ENCODE peak calls at places on chromosomes 3 and 15, in seven cellular contexts. G is CD4-positive, alpha-beta T cell; C is OCI-LY7; K is NCI-H345; E is stimulated activated CD4-positive, alpha-beta T cell treated with anti-CD3 and anti-CD28 coated beads, TNF-alpha, amount 100 ng/mL, for 24 hours; Y is astrocyte of the cerebellum; J is AG10803. I is an unnamed sample.

GRCh38 chr3:71266875-71267274 is 316.7 kb downstream of the FOXP1 start:
- DNase-seq in K (no peak), E (no peak), C (no peak), J (no peak), Y (no peak), G (no peak), I (no peak)

GRCh38 chr3:73855792-73856191 is 231.1 kb upstream of the PDZRN3 start:
- DNase-seq in C (no peak), J (no peak), G (no peak), E (no peak), K (no peak), Y (no peak), I (no peak)

GRCh38 chr3:73080201-73080966 is 18.9 kb downstream of the EBLN2 start:
- DNase-seq in G (no peak), Y (no peak), J (no peak), K (no peak), C (no peak), E (no peak), I (no peak)

GRCh38 chr3:98713984-98714383 is 49.2 kb upstream of the ST3GAL6 start:
- DNase-seq in K (no peak), C (no peak), J (no peak), G (no peak), E (no peak), Y (no peak), I (no peak)

GRCh38 chr3:147582642-147583041 is 173.5 kb downstream of the ZIC1 start:
- DNase-seq in C (no peak), K (no peak), J (no peak), G (no peak), Y (no peak), E (no peak), I (no peak)

GRCh38 chr15:54619180-54619579 is 577.6 kb downstream of the RSL24D1 start:
- DNase-seq in K (no peak), J (no peak), Y (no peak), E (no peak), C (no peak), G (no peak), I (no peak)

GRCh38 chr15:50854594-50855490 is 53.6 kb upstream of the AP4E1 start:
- DNase-seq in C (peak; percentile 65), Y (no peak), J (peak; percentile 2), G (no peak), K (no peak), E (no peak), I (no peak)

GRCh38 chr3:144989756-144990155 is 1018.1 kb downstream of the DIPK2A start:
- DNase-seq in G (no peak), E (no peak), K (no peak), J (no peak), C (no peak), Y (no peak), I (no peak)

GRCh38 chr3:112647122-112647521 is 6.2 kb upstream of the CCDC80 start:
- DNase-seq in J (peak; percentile 98), C (no peak), G (no peak), E (no peak), K (no peak), Y (peak; percentile 81), I (peak; percentile 91)

GRCh38 chr3:5010706-5011554 is 31.7 kb downstream of the BHLHE40 start:
- DNase-seq in J (peak; percentile 78), Y (no peak), K (no peak), C (peak; percentile 14), E (no peak), G (no peak), I (no peak)

GRCh38 chr15:51672913-51673857 is 8.1 kb upstream of the SCG3 start:
- DNase-seq in E (no peak), C (no peak), J (no peak), Y (no peak), G (no peak), K (no peak), I (no peak)

GRCh38 chr3:125129512-125129962 is 73.7 kb upstream of the HEG1 start:
- DNase-seq in K (peak; percentile 34), E (no peak), G (no peak), Y (peak; percentile 98), C (no peak), J (peak; percentile 100), I (peak; percentile 98)

GRCh38 chr3:4568831-4569230 is 75.7 kb downstream of the ITPR1 start:
- DNase-seq in E (no peak), G (no peak), J (no peak), Y (no peak), C (no peak), K (no peak), I (no peak)

GRCh38 chr15:55319537-55320325 is 709 bp downstream of the PIGB start:
- DNase-seq in K (no peak), G (no peak), C (peak; percentile 71), J (peak; percentile 53), Y (no peak), E (no peak), I (no peak)

GRCh38 chr3:184058029-184058428 is 5.2 kb downstream of the HTR3C start:
- DNase-seq in C (no peak), K (no peak), J (peak; percentile 46), G (no peak), E (no peak), Y (no peak), I (no peak)

GRCh38 chr3:14786369-14786768 is 32.4 kb upstream of the FGD5 start:
- DNase-seq in G (no peak), K (no peak), Y (no peak), E (no peak), C (no peak), J (no peak), I (no peak)

GRCh38 chr3:13865106-13865505 is 14.8 kb downstream of the WNT7A start:
- DNase-seq in K (no peak), Y (no peak), C (no peak), E (no peak), G (no peak), J (no peak), I (no peak)

GRCh38 chr3:67357610-67358458 is 296.6 kb downstream of the SUCLG2 start:
- DNase-seq in E (no peak), Y (no peak), K (peak; percentile 6), C (peak; percentile 25), G (no peak), J (peak; percentile 34), I (no peak)

I was measured in non-pigmented ciliary epithelial cell.